ENCODE peak calls at places on chromosomes 5 and 9, in eight cellular contexts. C, U, M, A, X, W, L and E are unnamed samples.

GRCh38 chr9:2559212-2560152 is 62.1 kb upstream of the VLDLR start:
- DNase-seq in M (peak; percentile 90), L (peak; percentile 95), X (peak; percentile 77), W (no peak), A (peak; percentile 71), C (peak; percentile 92), U (peak; percentile 87), E (peak; percentile 46)

GRCh38 chr9:26210338-26210851 is 532.2 kb upstream of the TUSC1 start:
- DNase-seq in A (no peak), U (no peak), L (no peak), M (no peak), X (no peak), C (no peak), W (no peak), E (no peak)

GRCh38 chr5:98163796-98164493 is 609.5 kb upstream of the RGMB start:
- DNase-seq in L (no peak), W (no peak), U (no peak), M (no peak), C (no peak), X (no peak), A (no peak), E (no peak)

GRCh38 chr5:137753986-137754235 is 252 bp downstream of the HNRNPA0 start:
- DNase-seq in C (no peak), U (no peak), X (no peak), A (no peak), W (no peak), M (no peak), L (no peak), E (no peak)

GRCh38 chr9:107833295-107833694 is 343.7 kb upstream of the KLF4 start:
- DNase-seq in W (no peak), X (no peak), M (no peak), C (no peak), U (no peak), L (no peak), A (no peak), E (no peak)

GRCh38 chr9:71886015-71886414 is 25.0 kb downstream of the ABHD17B start:
- DNase-seq in A (no peak), L (no peak), W (no peak), U (no peak), X (no peak), C (no peak), M (no peak), E (no peak)

GRCh38 chr5:78016831-78017529 is 240.8 kb upstream of the TBCA start:
- DNase-seq in L (no peak), C (no peak), W (no peak), M (no peak), U (no peak), A (no peak), X (no peak), E (no peak)

GRCh38 chr5:40480392-40480791 is 199.3 kb upstream of the PTGER4 start:
- DNase-seq in L (no peak), U (no peak), A (no peak), M (no peak), W (no peak), X (no peak), C (no peak), E (no peak)

GRCh38 chr5:90135979-90136378 is 273.6 kb downstream of the CETN3 start:
- DNase-seq in X (peak; percentile 35), A (no peak), U (no peak), M (no peak), W (no peak), L (no peak), C (no peak), E (no peak)

GRCh38 chr5:36414869-36415282 is 113.2 kb upstream of the RANBP3L start:
- DNase-seq in C (no peak), M (no peak), U (no peak), W (peak; percentile 42), X (no peak), A (no peak), L (no peak), E (no peak)

GRCh38 chr5:151174612-151175101 is 17.1 kb upstream of the ANXA6 start:
- DNase-seq in M (peak; percentile 56), W (peak; percentile 18), L (peak; percentile 64), X (peak; percentile 75), A (no peak), C (peak; percentile 14), U (no peak), E (no peak)

GRCh38 chr5:4625206-4625896 is 514.8 kb upstream of the ADAMTS16 start:
- DNase-seq in X (no peak), W (no peak), L (no peak), M (no peak), C (no peak), U (no peak), A (no peak), E (no peak)

GRCh38 chr5:144201578-144201977 is 30.9 kb downstream of the KCTD16 start:
- DNase-seq in X (no peak), L (no peak), M (no peak), C (no peak), U (no peak), A (no peak), W (peak; percentile 22), E (no peak)

GRCh38 chr5:144203750-144204596 is 33.3 kb downstream of the KCTD16 start:
- DNase-seq in M (no peak), L (no peak), A (no peak), U (no peak), W (peak; percentile 81), X (no peak), C (peak; percentile 37), E (no peak)

GRCh38 chr5:144202725-144203124 is 32.1 kb downstream of the KCTD16 start:
- DNase-seq in X (no peak), M (no peak), L (no peak), U (no peak), W (no peak), C (no peak), A (no peak), E (no peak)

GRCh38 chr5:144205141-144205551 is 34.5 kb downstream of the KCTD16 start:
- DNase-seq in X (peak; percentile 49), U (peak; percentile 17), W (peak; percentile 46), M (no peak), C (no peak), A (peak; percentile 9), L (no peak), E (no peak)

DNA sequence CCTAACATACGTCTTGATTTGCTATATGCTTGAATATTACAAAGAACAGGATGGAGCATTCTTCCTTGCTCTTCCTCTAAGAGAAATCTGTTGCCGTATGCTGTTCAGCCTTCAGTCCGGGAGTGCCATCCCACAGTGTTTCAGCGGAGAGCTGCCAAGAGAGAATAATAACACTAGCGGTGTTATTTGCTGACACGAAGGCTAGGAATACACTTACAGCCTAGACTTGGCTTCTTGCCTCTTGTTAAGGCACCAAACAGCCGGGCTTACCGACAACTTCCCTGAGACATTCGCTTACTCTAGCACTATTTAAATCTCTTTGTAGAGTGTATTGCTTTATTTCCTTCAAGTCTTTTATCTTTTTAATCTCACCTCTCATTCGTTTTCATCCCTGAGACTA is 31.4 kb downstream of the KCTD16 start:
- DNase-seq in L (no peak), X (no peak), U (no peak), A (no peak), M (no peak), W (peak; percentile 33), C (no peak), E (no peak)
- H3K27ac ChIP-seq in L (no peak overlapping the region), X (no peak overlapping the region), U (no peak overlapping the region), A (no peak overlapping the region), M (no peak overlapping the region), W (no peak overlapping the region), C (no peak overlapping the region), E (no peak overlapping the region)

GRCh38 chr9:131278421-131279111 is 2.3 kb upstream of the FAM78A start:
- DNase-seq in L (no peak), M (no peak), A (no peak), C (no peak), X (peak; percentile 56), U (no peak), W (no peak), E (no peak)

GRCh38 chr9:131280660-131281059 is 4.3 kb upstream of the FAM78A start:
- DNase-seq in U (no peak), W (no peak), C (no peak), L (no peak), A (no peak), M (no peak), X (no peak), E (no peak)

GRCh38 chr9:131277673-131278420 is 1.5 kb upstream of the FAM78A start:
- DNase-seq in X (peak; percentile 93), C (peak; percentile 80), W (peak; percentile 86), L (peak; percentile 94), A (peak; percentile 87), M (peak; percentile 86), U (peak; percentile 89), E (peak; percentile 80)

GRCh38 chr9:131279927-131280530 is 3.7 kb upstream of the FAM78A start:
- DNase-seq in U (no peak), A (no peak), C (no peak), W (no peak), X (peak; percentile 61), M (no peak), L (peak; percentile 23), E (no peak)

DNA sequence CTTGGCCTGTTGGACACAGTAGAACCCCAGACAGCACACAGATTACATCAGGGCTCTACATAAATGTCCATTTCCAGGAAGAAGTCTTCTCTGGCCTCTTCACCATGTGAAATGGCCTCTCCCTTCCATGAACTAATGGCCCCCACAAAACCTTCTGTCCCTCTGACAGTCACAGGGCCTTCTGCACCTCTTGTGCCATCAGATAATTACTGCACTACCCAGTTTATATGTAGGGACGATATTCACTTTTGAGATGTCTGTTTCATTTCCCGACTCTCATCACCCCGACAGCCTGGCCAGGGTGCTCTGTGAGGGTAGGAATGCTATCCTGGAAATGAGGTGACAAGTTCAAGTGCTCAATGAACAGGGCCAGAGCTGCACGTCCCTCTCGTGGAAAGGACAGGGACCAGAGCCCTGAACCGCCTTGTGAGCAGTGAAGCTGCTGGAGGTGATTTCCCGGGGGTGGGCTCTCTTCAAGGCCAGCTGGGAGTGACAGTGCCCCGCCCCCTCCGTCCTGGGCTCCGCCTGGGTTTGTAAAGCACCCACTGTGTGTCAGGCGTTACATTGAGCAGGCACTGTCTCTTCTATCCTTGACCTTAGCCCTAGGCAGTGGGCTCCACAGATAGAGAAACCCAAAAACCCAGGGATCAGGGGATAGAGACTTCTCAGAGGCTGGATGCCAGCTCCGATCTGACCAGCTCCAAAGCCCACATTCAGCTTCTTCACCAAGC is 3.1 kb upstream of the FAM78A start:
- DNase-seq in X (peak; percentile 56), M (no peak), L (peak; percentile 76), W (no peak), A (no peak), U (peak; percentile 61), C (no peak), E (no peak)
- H3K27me3 ChIP-seq in X (no peaks in the 10 kb centered on the region), M (no peaks in the 10 kb centered on the region), L (peaks cover 13% of the 10 kb centered on the region), W (peaks cover 23% of the 10 kb centered on the region), A (peaks cover 7% of the 10 kb centered on the region), U (peaks cover 21% of the 10 kb centered on the region), C (no peaks in the 10 kb centered on the region), E (peaks cover 28% of the 10 kb centered on the region)

DNA sequence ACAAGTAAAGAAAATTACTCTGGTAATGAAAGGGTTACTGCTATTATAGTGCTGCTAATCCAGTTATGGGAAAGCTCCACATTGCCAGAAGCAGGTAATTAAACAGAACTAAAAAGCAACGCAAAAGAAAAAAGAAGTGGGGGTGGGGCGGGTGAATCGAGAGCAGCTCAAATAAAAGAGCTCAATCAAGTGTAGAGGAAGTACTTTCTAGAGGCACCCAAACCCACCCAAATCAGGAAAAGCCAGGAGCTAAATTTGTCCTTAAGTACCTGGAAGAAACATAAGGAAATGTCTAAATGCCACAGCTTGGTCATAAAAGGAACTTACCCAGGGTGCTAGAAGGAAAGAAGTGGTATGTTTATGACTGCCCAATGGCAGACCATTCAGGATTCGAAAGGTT is 2.4 kb upstream of the RNF145 start:
- DNase-seq in W (no peak), M (no peak), L (no peak), C (no peak), X (no peak), A (no peak), U (no peak), E (peak; percentile 52)
- H3K27ac ChIP-seq in W (no peak overlapping the region), M (no peak overlapping the region), L (no peak overlapping the region), C (no peak overlapping the region), X (no peak overlapping the region), A (no peak overlapping the region), U (no peak overlapping the region), E (peak overlapping the region; percentile 19)

GRCh38 chr5:32542216-32543059 is 42.9 kb upstream of the SUB1 start:
- DNase-seq in M (no peak), L (no peak), A (no peak), X (no peak), W (no peak), C (no peak), U (no peak), E (no peak)
- H3K27me3 ChIP-seq in M (no peaks in the 10 kb centered on the region), L (no peaks in the 10 kb centered on the region), A (peaks cover 3% of the 10 kb centered on the region), X (no peaks in the 10 kb centered on the region), W (no peaks in the 10 kb centered on the region), C (no peaks in the 10 kb centered on the region), U (no peaks in the 10 kb centered on the region), E (no peaks in the 10 kb centered on the region)